ENCODE peak calls at places on chromosome 15, in five cellular contexts. G is MM.1S, P is activated B cell treated with CpG ODN at 0.5 μM for 24 hours, D is HCT116, B is fibroblast of mammary gland. E is an unnamed sample.
A peak's percentile ranks its signal among the peaks of the same experiment; 100 is the strongest.

GRCh38 chr15:72193781-72194396 is 3.7 kb downstream of the GRAMD2A start:
- DNase-seq in D (no peak), B (no peak), G (no peak), P (no peak), E (no peak)

GRCh38 chr15:51992953-51993352 is 21.4 kb upstream of the LEO1 start:
- DNase-seq in G (no peak), P (no peak), B (no peak), D (no peak), E (no peak)

GRCh38 chr15:83304861-83305661 is 20.6 kb upstream of the BNC1 start:
- DNase-seq in B (no peak), P (no peak), G (peak; percentile 61), D (no peak), E (no peak)

GRCh38 chr15:49864251-49864650 is 243.4 kb downstream of the DTWD1 start:
- DNase-seq in P (no peak), B (no peak), G (no peak), D (no peak), E (no peak)

GRCh38 chr15:51600114-51600513 is 22.5 kb downstream of the DMXL2 start:
- DNase-seq in B (peak; percentile 57), D (peak; percentile 91), G (no peak), P (no peak), E (no peak)

GRCh38 chr15:57752426-57752825 is 45.9 kb downstream of the POLR2M start:
- DNase-seq in D (no peak), G (no peak), B (peak; percentile 11), P (no peak), E (no peak)

GRCh38 chr15:74830868-74831267 is 4.4 kb downstream of the CPLX3 start:
- DNase-seq in D (no peak), P (no peak), B (no peak), G (no peak), E (no peak)

GRCh38 chr15:78065284-78065872 is 12.1 kb downstream of the TBC1D2B start:
- DNase-seq in G (peak; percentile 67), D (no peak), P (no peak), B (peak; percentile 99), E (no peak)

GRCh38 chr15:70867911-70868467 is 14.0 kb upstream of the LARP6 start:
- DNase-seq in D (no peak), P (no peak), B (peak; percentile 83), G (no peak), E (no peak)

GRCh38 chr15:59210186-59210585 is 3.5 kb downstream of the LDHAL6B start:
- DNase-seq in D (no peak), G (no peak), P (no peak), B (no peak), E (no peak)

GRCh38 chr15:91980502-91981267 is 127.2 kb downstream of the SLCO3A1 start:
- DNase-seq in D (no peak), G (no peak), B (no peak), P (no peak), E (no peak)

GRCh38 chr15:91984006-91984405 is 130.5 kb downstream of the SLCO3A1 start:
- DNase-seq in D (no peak), G (no peak), P (no peak), B (no peak), E (no peak)

GRCh38 chr15:91985297-91985696 is 131.8 kb downstream of the SLCO3A1 start:
- DNase-seq in B (no peak), P (no peak), D (no peak), G (no peak), E (no peak)

GRCh38 chr15:91981802-91982201 is 128.3 kb downstream of the SLCO3A1 start:
- DNase-seq in P (no peak), G (no peak), D (no peak), B (no peak), E (no peak)

DNA sequence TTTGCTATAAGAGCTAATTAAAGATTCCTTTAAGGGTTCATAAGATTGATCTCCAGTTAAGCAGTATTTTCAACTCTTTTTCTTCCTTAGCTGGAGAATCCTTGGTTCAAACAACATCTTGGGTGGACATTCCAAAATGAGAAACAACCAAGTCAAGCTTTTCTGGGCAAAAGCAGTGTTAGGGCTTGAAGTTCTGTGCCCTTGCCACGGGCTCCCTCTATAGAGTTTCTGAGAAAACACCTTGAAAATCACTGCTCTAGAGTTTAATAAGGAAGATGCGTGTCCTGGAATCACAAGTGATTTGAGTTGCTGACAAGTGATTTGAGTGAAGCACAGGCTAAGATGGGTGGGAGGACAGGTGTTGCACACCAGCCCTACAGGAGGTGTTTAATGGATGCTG is 128.9 kb downstream of the SLCO3A1 start:
- DNase-seq in G (no peak), P (no peak), D (no peak), B (no peak), E (peak; percentile 16)
- TF ChIP-seq CTCF in G (no peak), P (no peak), D (peak; percentile 10), B (no peak), E (peak; percentile 58)

GRCh38 chr15:65993226-65993625 is 123.9 kb downstream of the RAB11A start:
- DNase-seq in D (no peak), P (no peak), G (no peak), B (no peak), E (no peak)
- TF ChIP-seq CTCF in D (no peak), P (no peak), G (no peak), B (no peak), E (no peak)

DNA sequence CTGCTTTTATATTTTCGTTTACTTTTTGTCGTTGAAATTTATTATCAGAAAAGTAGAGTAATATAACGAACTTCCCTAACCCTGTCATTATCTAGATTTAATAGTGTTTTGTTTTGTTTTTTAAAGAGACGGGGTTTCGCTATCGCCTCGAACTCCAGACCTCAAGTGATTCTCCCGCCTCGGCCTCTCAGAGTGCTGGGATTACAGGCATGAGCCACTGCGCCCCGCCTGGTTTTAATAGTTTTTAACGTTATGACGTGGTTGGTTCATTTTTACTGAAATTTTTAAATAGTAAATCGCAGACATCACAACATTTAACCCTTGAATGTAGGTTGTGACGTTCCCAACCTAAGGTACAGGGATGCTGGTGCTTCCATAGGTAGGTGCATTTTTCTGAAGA is 1.0 kb downstream of the NGRN start:
- DNase-seq in B (peak; percentile 43), G (peak; percentile 21), D (no peak), P (no peak), E (peak; percentile 20)
- TF ChIP-seq CTCF in B (no peak), G (peak; percentile 6), D (no peak), P (no peak), E (no peak)

GRCh38 chr15:33074942-33075341 is 119.6 kb downstream of the FMN1 start:
- DNase-seq in P (no peak), G (peak; percentile 56), D (no peak), B (no peak), E (peak; percentile 3)
- TF ChIP-seq CTCF in P (no peak), G (peak; percentile 50), D (peak; percentile 18), B (no peak), E (no peak)

GRCh38 chr15:96047255-96047931 is 283.1 kb upstream of the NR2F2 start:
- DNase-seq in G (no peak), B (peak; percentile 99), P (no peak), D (no peak), E (no peak)
- TF ChIP-seq CTCF in G (no peak), B (peak; percentile 9), P (no peak), D (no peak), E (no peak)